ENCODE peak calls at places on chromosome 11, in four cellular contexts. R, D, F and L are unnamed samples.

GRCh38 chr11:128250482-128250881 is 336.9 kb downstream of the ETS1 start:
- DNase-seq in R (no peak), D (no peak), F (no peak), L (no peak)

GRCh38 chr11:37352485-37352884 is 754.4 kb upstream of the RAG2 start:
- DNase-seq in R (no peak), D (no peak), F (no peak), L (no peak)

GRCh38 chr11:68013611-68014156 is 3.6 kb downstream of the ALDH3B1 start:
- DNase-seq in R (no peak), D (no peak), F (no peak), L (no peak)

GRCh38 chr11:58880625-58881024 is 36.1 kb upstream of the GLYATL2 start:
- DNase-seq in R (no peak), D (no peak), F (no peak), L (no peak)

GRCh38 chr11:3003396-3004231 is 11.5 kb upstream of the NAP1L4 start:
- DNase-seq in R (no peak), D (no peak), F (no peak), L (no peak)

GRCh38 chr11:111347723-111348115 is 31.4 kb downstream of the POU2AF1 start:
- DNase-seq in R (no peak), D (peak), F (no peak), L (no peak)

GRCh38 chr11:111422494-111423249 is 43.6 kb upstream of the POU2AF1 start:
- DNase-seq in R (peak), D (peak), F (no peak), L (no peak)

GRCh38 chr11:119849872-119850271 is 120.9 kb upstream of the NECTIN1 start:
- DNase-seq in R (no peak), D (no peak), F (no peak), L (no peak)

GRCh38 chr11:45305874-45306623 is 19.9 kb upstream of the SYT13 start:
- DNase-seq in R (no peak), D (no peak), F (no peak), L (no peak)

GRCh38 chr11:129695543-129696308 is 119.9 kb upstream of the TMEM45B start:
- DNase-seq in R (peak), D (no peak), F (peak), L (no peak)

GRCh38 chr11:82864268-82864667 is 36.0 kb downstream of the PRCP start:
- DNase-seq in R (peak), D (no peak), F (peak), L (peak)

GRCh38 chr11:71446942-71447688 is 1.1 kb downstream of the DHCR7 start:
- DNase-seq in R (peak), D (no peak), F (peak), L (no peak)

GRCh38 chr11:3127706-3128355 is 37.3 kb downstream of the OSBPL5 start:
- DNase-seq in R (no peak), D (no peak), F (no peak), L (no peak)